ENCODE peak calls at places on chromosomes 12 and 14, in seven cellular contexts. One of them, this sample, is unnamed.

GRCh38 chr12:67748761-67749075 is 100.2 kb downstream of the DYRK2 start:
- DNase-seq in NB4: no peak
- DNase-seq in fibroblast of gingiva: no peak
- DNase-seq in BJ: no peak
- DNase-seq in omental fat pad: no peak
- DNase-seq in endothelial cell: no peak
- DNase-seq in foreskin melanocyte: no peak
- DNase-seq in this sample: no peak

GRCh38 chr14:95835331-95835730 is 41.3 kb upstream of the TUNAR start:
- DNase-seq in NB4: peak
- DNase-seq in BJ: no peak
- DNase-seq in foreskin melanocyte: no peak
- DNase-seq in fibroblast of gingiva: no peak
- DNase-seq in omental fat pad: no peak
- DNase-seq in endothelial cell: no peak
- DNase-seq in this sample: no peak

GRCh38 chr14:51139221-51139681 is 44.3 kb upstream of the TRIM9 start:
- DNase-seq in endothelial cell: no peak
- DNase-seq in fibroblast of gingiva: peak
- DNase-seq in BJ: no peak
- DNase-seq in NB4: peak
- DNase-seq in omental fat pad: no peak
- DNase-seq in foreskin melanocyte: peak
- DNase-seq in this sample: peak

GRCh38 chr12:49342914-49343731 is 3.6 kb upstream of the DNAJC22 start:
- DNase-seq in NB4: no peak
- DNase-seq in fibroblast of gingiva: no peak
- DNase-seq in endothelial cell: no peak
- DNase-seq in BJ: no peak
- DNase-seq in foreskin melanocyte: no peak
- DNase-seq in omental fat pad: no peak
- DNase-seq in this sample: peak

GRCh38 chr14:49405291-49405690 is 180.9 kb downstream of the RPS29 start:
- DNase-seq in BJ: peak
- DNase-seq in NB4: no peak
- DNase-seq in foreskin melanocyte: peak
- DNase-seq in fibroblast of gingiva: peak
- DNase-seq in endothelial cell: no peak
- DNase-seq in omental fat pad: no peak
- DNase-seq in this sample: no peak

GRCh38 chr12:68189766-68190700 is 30.5 kb upstream of the IFNG start:
- DNase-seq in fibroblast of gingiva: no peak
- DNase-seq in BJ: no peak
- DNase-seq in endothelial cell: no peak
- DNase-seq in omental fat pad: no peak
- DNase-seq in NB4: peak
- DNase-seq in foreskin melanocyte: peak
- DNase-seq in this sample: no peak

GRCh38 chr14:100901391-100902183 is 1.9 kb downstream of the RTL1 start:
- DNase-seq in NB4: no peak
- DNase-seq in foreskin melanocyte: no peak
- DNase-seq in BJ: no peak
- DNase-seq in omental fat pad: no peak
- DNase-seq in fibroblast of gingiva: no peak
- DNase-seq in endothelial cell: no peak
- DNase-seq in this sample: no peak

GRCh38 chr14:69133206-69134125 is 19.5 kb downstream of the DCAF5 start:
- DNase-seq in foreskin melanocyte: no peak
- DNase-seq in NB4: peak
- DNase-seq in BJ: no peak
- DNase-seq in endothelial cell: no peak
- DNase-seq in fibroblast of gingiva: peak
- DNase-seq in omental fat pad: no peak
- DNase-seq in this sample: no peak

GRCh38 chr12:88325828-88326214 is 183.7 kb downstream of the TMTC3 start:
- DNase-seq in BJ: no peak
- DNase-seq in omental fat pad: no peak
- DNase-seq in endothelial cell: no peak
- DNase-seq in NB4: no peak
- DNase-seq in foreskin melanocyte: no peak
- DNase-seq in fibroblast of gingiva: no peak
- DNase-seq in this sample: no peak

GRCh38 chr12:52837341-52837741 is 3.2 kb upstream of the KRT79 start:
- DNase-seq in endothelial cell: no peak
- DNase-seq in BJ: no peak
- DNase-seq in fibroblast of gingiva: peak
- DNase-seq in foreskin melanocyte: peak
- DNase-seq in NB4: peak
- DNase-seq in omental fat pad: no peak
- DNase-seq in this sample: no peak